ENCODE peak calls at places on chromosomes 6 and 20, in five cellular contexts. N, P, S, J and K are unnamed samples.

GRCh38 chr6:68826501-68826900 is 191.4 kb downstream of the ADGRB3 start:
- DNase-seq in N (no peak), P (no peak), S (no peak), J (no peak), K (no peak)

GRCh38 chr6:132487762-132488161 is 25.2 kb downstream of the STX7 start:
- DNase-seq in N (no peak), P (no peak), S (no peak), J (no peak), K (no peak)

GRCh38 chr20:43558412-43559146 is at the start of gene SGK2:
- DNase-seq in N (peak), P (no peak), S (peak), J (no peak), K (no peak)

GRCh38 chr6:129748212-129748900 is 38.4 kb upstream of the ARHGAP18 start:
- DNase-seq in N (no peak), P (peak), S (no peak), J (peak), K (peak)

GRCh38 chr6:2507638-2508037 is 243.1 kb downstream of the MYLK4 start:
- DNase-seq in N (no peak), P (no peak), S (no peak), J (no peak), K (no peak)

GRCh38 chr20:44019638-44020335 is 105.1 kb downstream of the TOX2 start:
- DNase-seq in N (no peak), P (no peak), S (no peak), J (peak), K (no peak)

GRCh38 chr6:96626749-96627353 is 63.9 kb downstream of the FHL5 start:
- DNase-seq in N (no peak), P (peak), S (no peak), J (peak), K (peak)

GRCh38 chr6:10393544-10394225 is 21.2 kb downstream of the TFAP2A start:
- DNase-seq in N (no peak), P (no peak), S (no peak), J (no peak), K (no peak)

GRCh38 chr6:4565301-4566250 is 210.6 kb upstream of the CDYL start:
- DNase-seq in N (no peak), P (no peak), S (peak), J (no peak), K (no peak)

GRCh38 chr6:68639826-68640505 is 4.9 kb downstream of the ADGRB3 start:
- DNase-seq in N (no peak), P (no peak), S (no peak), J (no peak), K (no peak)

GRCh38 chr6:27275025-27275956 is 27.8 kb downstream of the PRSS16 start:
- DNase-seq in N (no peak), P (peak), S (no peak), J (no peak), K (no peak)